ENCODE peak calls at places on chromosomes 13 and 19, in five cellular contexts. One of them, this sample, is unnamed.

GRCh38 chr19:28283592-28283991 is 929.4 kb downstream of the UQCRFS1 start:
- DNase-seq in fibroblast of mammary gland: no peak
- DNase-seq in uterus: no peak
- DNase-seq in mucosa of descending colon: no peak
- DNase-seq in AG09309: no peak
- DNase-seq in this sample: no peak

GRCh38 chr13:95245072-95245471 is 56.2 kb downstream of the ABCC4 start:
- DNase-seq in fibroblast of mammary gland: no peak
- DNase-seq in mucosa of descending colon: no peak
- DNase-seq in uterus: no peak
- DNase-seq in AG09309: no peak
- DNase-seq in this sample: no peak

GRCh38 chr19:4430760-4431159 is 26.8 kb downstream of the UBXN6 start:
- DNase-seq in mucosa of descending colon: no peak
- DNase-seq in AG09309: no peak
- DNase-seq in uterus: no peak
- DNase-seq in fibroblast of mammary gland: no peak
- DNase-seq in this sample: no peak

GRCh38 chr19:19384486-19384885 is 21.0 kb upstream of the GATAD2A start:
- DNase-seq in fibroblast of mammary gland: no peak
- DNase-seq in AG09309: no peak
- DNase-seq in uterus: no peak
- DNase-seq in mucosa of descending colon: peak; percentile 54
- DNase-seq in this sample: no peak

GRCh38 chr19:33394006-33394722 is 20.7 kb downstream of the CEBPG start:
- DNase-seq in uterus: peak; percentile 78
- DNase-seq in AG09309: peak; percentile 52
- DNase-seq in mucosa of descending colon: peak; percentile 69
- DNase-seq in fibroblast of mammary gland: peak; percentile 86
- DNase-seq in this sample: peak; percentile 29

GRCh38 chr13:89061821-89062220 is 1390.7 kb downstream of the SLITRK5 start:
- DNase-seq in fibroblast of mammary gland: no peak
- DNase-seq in mucosa of descending colon: peak; percentile 52
- DNase-seq in uterus: no peak
- DNase-seq in AG09309: no peak
- DNase-seq in this sample: no peak

GRCh38 chr13:22915442-22916082 is 265.2 kb upstream of the SGCG start:
- DNase-seq in mucosa of descending colon: peak; percentile 60
- DNase-seq in AG09309: no peak
- DNase-seq in uterus: peak; percentile 66
- DNase-seq in fibroblast of mammary gland: peak; percentile 54
- DNase-seq in this sample: no peak

GRCh38 chr13:99977912-99978780 is 3.4 kb upstream of the ZIC2 start:
- DNase-seq in AG09309: no peak
- DNase-seq in mucosa of descending colon: no peak
- DNase-seq in uterus: no peak
- DNase-seq in fibroblast of mammary gland: no peak
- DNase-seq in this sample: no peak

GRCh38 chr13:38898481-38898880 is 92.2 kb downstream of the STOML3 start:
- DNase-seq in mucosa of descending colon: no peak
- DNase-seq in uterus: no peak
- DNase-seq in AG09309: no peak
- DNase-seq in fibroblast of mammary gland: no peak
- DNase-seq in this sample: no peak

GRCh38 chr13:89925107-89925506 is 1422.4 kb upstream of the MIR17HG start:
- DNase-seq in mucosa of descending colon: no peak
- DNase-seq in fibroblast of mammary gland: peak; percentile 37
- DNase-seq in AG09309: no peak
- DNase-seq in uterus: no peak
- DNase-seq in this sample: no peak

DNA sequence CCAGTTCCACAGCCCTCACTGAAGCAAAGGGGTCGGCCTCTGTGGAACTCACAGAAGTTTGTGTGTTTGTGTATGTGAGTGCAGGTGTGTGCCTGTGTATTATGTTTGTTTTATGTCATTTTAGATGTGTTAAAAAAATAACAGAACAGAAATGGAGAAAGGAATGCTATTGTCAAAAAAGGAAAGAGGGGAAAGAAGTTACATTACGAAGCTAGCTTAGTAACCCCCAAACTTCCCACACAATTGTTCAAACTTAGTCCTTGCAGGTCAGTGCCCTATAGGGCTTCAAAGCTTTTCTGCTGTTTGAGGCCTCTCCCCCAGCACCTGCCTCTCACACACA is 1505.6 kb upstream of the SLC10A2 start:
- DNase-seq in mucosa of descending colon: no peak
- DNase-seq in uterus: no peak
- DNase-seq in AG09309: no peak
- DNase-seq in fibroblast of mammary gland: no peak
- DNase-seq in this sample: no peak
- TF ChIP-seq CTCF in mucosa of descending colon: no peak
- TF ChIP-seq CTCF in uterus: no peak
- TF ChIP-seq CTCF in AG09309: no peak
- TF ChIP-seq CTCF in fibroblast of mammary gland: no peak
- TF ChIP-seq CTCF in this sample: no peak

DNA sequence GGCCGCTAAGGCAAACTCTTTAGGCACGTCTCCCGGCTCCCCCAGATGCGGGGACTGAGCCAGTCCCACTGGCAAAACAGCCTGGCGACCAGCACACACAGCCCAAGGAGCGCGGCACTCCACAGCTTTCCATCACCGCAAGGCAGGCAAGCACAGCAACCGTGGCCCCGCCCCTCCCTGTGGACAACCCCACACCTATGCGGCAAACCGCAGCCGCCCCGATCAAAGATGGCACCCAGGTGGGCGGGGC is 1.9 kb downstream of the PEG3 start:
- DNase-seq in AG09309: no peak
- DNase-seq in fibroblast of mammary gland: no peak
- DNase-seq in uterus: no peak
- DNase-seq in mucosa of descending colon: no peak
- DNase-seq in this sample: no peak
- H3K4me3 ChIP-seq in AG09309: no peak overlapping the region
- H3K4me3 ChIP-seq in fibroblast of mammary gland: peak overlapping the region; percentile 40
- H3K4me3 ChIP-seq in uterus: peak overlapping the region; percentile 34
- H3K4me3 ChIP-seq in mucosa of descending colon: no peak overlapping the region
- H3K4me3 ChIP-seq in this sample: no peak overlapping the region

DNA sequence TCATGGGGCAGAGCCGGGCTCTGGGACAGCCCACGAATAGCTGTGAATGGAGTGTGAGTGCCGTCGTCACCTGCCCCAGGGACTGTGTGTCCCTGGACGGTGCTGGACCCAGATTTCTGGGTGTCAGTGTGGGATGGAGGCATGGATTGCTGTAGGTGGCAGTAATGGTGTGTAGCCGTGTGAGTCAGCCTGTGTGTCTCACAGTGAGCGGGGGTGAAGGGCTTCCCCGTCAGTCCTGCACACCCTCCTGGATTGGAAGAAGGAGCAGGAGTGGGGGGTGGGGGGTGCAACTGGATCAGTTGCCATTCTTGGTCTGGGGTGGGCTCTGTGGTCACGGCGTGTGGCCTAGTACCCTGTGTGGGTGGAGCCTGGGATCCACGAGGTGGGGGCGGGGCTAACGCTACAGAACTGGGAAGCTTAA is 6.5 kb upstream of the LTBP4 start:
- DNase-seq in mucosa of descending colon: no peak
- DNase-seq in fibroblast of mammary gland: peak; percentile 63
- DNase-seq in uterus: no peak
- DNase-seq in AG09309: no peak
- DNase-seq in this sample: no peak
- TF ChIP-seq CTCF in mucosa of descending colon: no peak
- TF ChIP-seq CTCF in fibroblast of mammary gland: peak; percentile 17
- TF ChIP-seq CTCF in uterus: no peak
- TF ChIP-seq CTCF in AG09309: peak; percentile 15
- TF ChIP-seq CTCF in this sample: peak; percentile 13

GRCh38 chr13:25847145-25847544 is 204.7 kb downstream of the SHISA2 start:
- DNase-seq in uterus: no peak
- DNase-seq in mucosa of descending colon: no peak
- DNase-seq in fibroblast of mammary gland: no peak
- DNase-seq in AG09309: no peak
- DNase-seq in this sample: no peak
- H3K4me3 ChIP-seq in uterus: no peak overlapping the region
- H3K4me3 ChIP-seq in mucosa of descending colon: no peak overlapping the region
- H3K4me3 ChIP-seq in fibroblast of mammary gland: no peak overlapping the region
- H3K4me3 ChIP-seq in AG09309: no peak overlapping the region
- H3K4me3 ChIP-seq in this sample: no peak overlapping the region

GRCh38 chr13:108195146-108195545 is 20.2 kb downstream of the LIG4 start:
- DNase-seq in AG09309: no peak
- DNase-seq in uterus: no peak
- DNase-seq in fibroblast of mammary gland: peak; percentile 49
- DNase-seq in mucosa of descending colon: no peak
- DNase-seq in this sample: no peak
- TF ChIP-seq CTCF in AG09309: no peak
- TF ChIP-seq CTCF in uterus: no peak
- TF ChIP-seq CTCF in fibroblast of mammary gland: no peak
- TF ChIP-seq CTCF in mucosa of descending colon: no peak
- TF ChIP-seq CTCF in this sample: no peak

DNA sequence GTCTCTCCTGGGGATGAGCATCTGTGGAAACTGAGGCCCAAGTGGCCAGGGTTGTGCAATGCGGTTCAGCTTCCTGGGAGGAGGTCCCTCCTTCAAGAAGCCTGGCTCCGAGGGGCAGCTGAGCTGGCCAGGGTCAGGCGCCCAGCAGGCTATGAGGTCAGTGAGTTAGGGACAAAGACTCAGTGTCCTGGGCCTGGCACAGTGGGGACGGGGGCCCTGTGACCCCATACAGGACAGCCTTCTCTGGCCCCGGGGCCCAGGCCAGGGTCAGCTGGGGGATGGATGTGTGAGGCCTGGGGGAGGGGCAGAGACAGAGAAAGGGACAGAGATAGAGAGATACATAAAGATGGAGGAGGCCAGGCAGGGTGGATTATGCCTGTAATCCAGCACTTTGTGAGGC is 3.0 kb upstream of the IL12RB1 start:
- DNase-seq in uterus: no peak
- DNase-seq in mucosa of descending colon: no peak
- DNase-seq in fibroblast of mammary gland: no peak
- DNase-seq in AG09309: no peak
- DNase-seq in this sample: no peak
- H3K4me3 ChIP-seq in uterus: no peak overlapping the region
- H3K4me3 ChIP-seq in mucosa of descending colon: no peak overlapping the region
- H3K4me3 ChIP-seq in fibroblast of mammary gland: no peak overlapping the region
- H3K4me3 ChIP-seq in AG09309: no peak overlapping the region
- H3K4me3 ChIP-seq in this sample: no peak overlapping the region